ENCODE peak calls at places on chromosomes 2 and 18, in six cellular contexts. One of them, this sample, is unnamed.

GRCh38 chr2:234952270-234953115 is 676 bp downstream of the SH3BP4 start:
- DNase-seq in upper lobe of right lung: peak; percentile 69
- DNase-seq in mesendoderm: peak; percentile 48
- DNase-seq in GM12864: no peak
- DNase-seq in mammary epithelial cell: no peak
- DNase-seq in tibial artery: peak; percentile 66
- DNase-seq in this sample: no peak

GRCh38 chr2:227411990-227412350 is 24.2 kb upstream of the SCYGR1 start:
- DNase-seq in upper lobe of right lung: no peak
- DNase-seq in mesendoderm: no peak
- DNase-seq in GM12864: no peak
- DNase-seq in mammary epithelial cell: peak; percentile 73
- DNase-seq in tibial artery: no peak
- DNase-seq in this sample: no peak

GRCh38 chr2:238444242-238444641 is 17.5 kb downstream of the ASB1 start:
- DNase-seq in upper lobe of right lung: no peak
- DNase-seq in mesendoderm: no peak
- DNase-seq in GM12864: no peak
- DNase-seq in mammary epithelial cell: no peak
- DNase-seq in tibial artery: no peak
- DNase-seq in this sample: no peak

GRCh38 chr2:45822272-45822630 is 170.8 kb downstream of the PRKCE start:
- DNase-seq in upper lobe of right lung: no peak
- DNase-seq in mesendoderm: no peak
- DNase-seq in GM12864: no peak
- DNase-seq in mammary epithelial cell: no peak
- DNase-seq in tibial artery: no peak
- DNase-seq in this sample: no peak

GRCh38 chr2:71064110-71064611 is 4.3 kb upstream of the NAGK start:
- DNase-seq in upper lobe of right lung: no peak
- DNase-seq in mesendoderm: no peak
- DNase-seq in GM12864: no peak
- DNase-seq in mammary epithelial cell: peak; percentile 72
- DNase-seq in tibial artery: no peak
- DNase-seq in this sample: peak; percentile 19

GRCh38 chr2:238911376-238912227 is 63.7 kb downstream of the TWIST2 start:
- DNase-seq in upper lobe of right lung: peak; percentile 18
- DNase-seq in mesendoderm: no peak
- DNase-seq in GM12864: no peak
- DNase-seq in mammary epithelial cell: no peak
- DNase-seq in tibial artery: peak; percentile 39
- DNase-seq in this sample: no peak

GRCh38 chr18:43830905-43831304 is 553.6 kb upstream of the SYT4 start:
- DNase-seq in upper lobe of right lung: no peak
- DNase-seq in mesendoderm: peak; percentile 62
- DNase-seq in GM12864: no peak
- DNase-seq in mammary epithelial cell: no peak
- DNase-seq in tibial artery: no peak
- DNase-seq in this sample: no peak

GRCh38 chr2:15177103-15177502 is 384.0 kb downstream of the NBAS start:
- DNase-seq in upper lobe of right lung: no peak
- DNase-seq in mesendoderm: no peak
- DNase-seq in GM12864: peak; percentile 72
- DNase-seq in mammary epithelial cell: peak; percentile 85
- DNase-seq in tibial artery: no peak
- DNase-seq in this sample: peak; percentile 93

GRCh38 chr18:70194227-70194890 is 11.1 kb downstream of the RTTN start:
- DNase-seq in upper lobe of right lung: no peak
- DNase-seq in mesendoderm: no peak
- DNase-seq in GM12864: peak; percentile 69
- DNase-seq in mammary epithelial cell: no peak
- DNase-seq in tibial artery: no peak
- DNase-seq in this sample: peak; percentile 86

GRCh38 chr2:46547223-46548102 is 68.1 kb downstream of the TMEM247 start:
- DNase-seq in upper lobe of right lung: no peak
- DNase-seq in mesendoderm: no peak
- DNase-seq in GM12864: no peak
- DNase-seq in mammary epithelial cell: no peak
- DNase-seq in tibial artery: peak; percentile 78
- DNase-seq in this sample: no peak

GRCh38 chr2:189638305-189639002 is 22.8 kb upstream of the ASNSD1 start:
- DNase-seq in upper lobe of right lung: no peak
- DNase-seq in mesendoderm: no peak
- DNase-seq in GM12864: no peak
- DNase-seq in mammary epithelial cell: no peak
- DNase-seq in tibial artery: no peak
- DNase-seq in this sample: no peak

GRCh38 chr2:196291873-196292800 is 120.8 kb upstream of the STK17B start:
- DNase-seq in upper lobe of right lung: no peak
- DNase-seq in mesendoderm: peak; percentile 53
- DNase-seq in GM12864: no peak
- DNase-seq in mammary epithelial cell: peak; percentile 97
- DNase-seq in tibial artery: no peak
- DNase-seq in this sample: peak; percentile 58

GRCh38 chr2:196295005-196295404 is 123.6 kb upstream of the STK17B start:
- DNase-seq in upper lobe of right lung: no peak
- DNase-seq in mesendoderm: no peak
- DNase-seq in GM12864: no peak
- DNase-seq in mammary epithelial cell: no peak
- DNase-seq in tibial artery: no peak
- DNase-seq in this sample: peak; percentile 50

GRCh38 chr2:196291418-196291817 is 120.0 kb upstream of the STK17B start:
- DNase-seq in upper lobe of right lung: no peak
- DNase-seq in mesendoderm: no peak
- DNase-seq in GM12864: no peak
- DNase-seq in mammary epithelial cell: no peak
- DNase-seq in tibial artery: no peak
- DNase-seq in this sample: no peak

GRCh38 chr2:196293751-196294486 is 122.5 kb upstream of the STK17B start:
- DNase-seq in upper lobe of right lung: no peak
- DNase-seq in mesendoderm: no peak
- DNase-seq in GM12864: no peak
- DNase-seq in mammary epithelial cell: peak; percentile 89
- DNase-seq in tibial artery: no peak
- DNase-seq in this sample: no peak

DNA sequence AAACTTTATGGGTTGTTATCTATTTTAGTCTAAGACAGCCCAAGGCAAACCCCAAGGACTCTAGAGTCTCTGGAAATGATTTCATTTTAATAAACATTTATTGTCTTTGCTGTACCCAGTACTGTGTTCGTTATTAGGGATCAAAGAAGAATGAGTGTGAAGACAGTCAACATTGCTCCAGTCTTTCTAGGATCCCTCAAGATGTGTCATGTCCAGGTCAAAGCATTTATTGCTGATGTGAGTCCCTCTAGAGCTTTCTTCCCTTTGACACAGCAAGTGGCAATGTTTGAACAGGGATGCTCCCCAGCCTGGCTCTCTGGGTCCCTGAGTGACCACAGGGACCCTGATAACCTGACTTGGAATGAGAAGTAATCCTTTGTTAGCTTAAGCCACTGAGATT is 123.1 kb upstream of the STK17B start:
- DNase-seq in upper lobe of right lung: no peak
- DNase-seq in mesendoderm: no peak
- DNase-seq in GM12864: no peak
- DNase-seq in mammary epithelial cell: peak; percentile 36
- DNase-seq in tibial artery: no peak
- DNase-seq in this sample: no peak
- H3K4me3 ChIP-seq in upper lobe of right lung: no peak overlapping the region
- H3K4me3 ChIP-seq in mesendoderm: no peak overlapping the region
- H3K4me3 ChIP-seq in GM12864: no peak overlapping the region
- H3K4me3 ChIP-seq in mammary epithelial cell: no peak overlapping the region
- H3K4me3 ChIP-seq in tibial artery: no peak overlapping the region
- H3K4me3 ChIP-seq in this sample: no peak overlapping the region

GRCh38 chr2:216499641-216500218 is 1.1 kb downstream of the RPL37A start:
- DNase-seq in upper lobe of right lung: no peak
- DNase-seq in mesendoderm: no peak
- DNase-seq in GM12864: no peak
- DNase-seq in mammary epithelial cell: no peak
- DNase-seq in tibial artery: no peak
- DNase-seq in this sample: peak; percentile 42
- H3K4me3 ChIP-seq in upper lobe of right lung: peak overlapping the region; percentile 83
- H3K4me3 ChIP-seq in mesendoderm: peak overlapping the region; percentile 94
- H3K4me3 ChIP-seq in GM12864: peak overlapping the region; percentile 68
- H3K4me3 ChIP-seq in mammary epithelial cell: peak overlapping the region; percentile 96
- H3K4me3 ChIP-seq in tibial artery: peak overlapping the region; percentile 71
- H3K4me3 ChIP-seq in this sample: peak overlapping the region; percentile 97

GRCh38 chr2:186594001-186594722 is 4.3 kb downstream of the ITGAV start:
- DNase-seq in upper lobe of right lung: no peak
- DNase-seq in mesendoderm: no peak
- DNase-seq in GM12864: no peak
- DNase-seq in mammary epithelial cell: no peak
- DNase-seq in tibial artery: no peak
- DNase-seq in this sample: no peak

GRCh38 chr2:186595219-186595618 is 5.4 kb downstream of the ITGAV start:
- DNase-seq in upper lobe of right lung: no peak
- DNase-seq in mesendoderm: peak; percentile 44
- DNase-seq in GM12864: no peak
- DNase-seq in mammary epithelial cell: no peak
- DNase-seq in tibial artery: no peak
- DNase-seq in this sample: no peak

GRCh38 chr2:186589733-186590537 is at the start of gene ITGAV:
- DNase-seq in upper lobe of right lung: peak; percentile 98
- DNase-seq in mesendoderm: peak; percentile 98
- DNase-seq in GM12864: peak; percentile 75
- DNase-seq in mammary epithelial cell: peak; percentile 94
- DNase-seq in tibial artery: peak; percentile 96
- DNase-seq in this sample: peak; percentile 95

GRCh38 chr2:186590538-186591441 is 934 bp downstream of the ITGAV start:
- DNase-seq in upper lobe of right lung: no peak
- DNase-seq in mesendoderm: peak; percentile 69
- DNase-seq in GM12864: no peak
- DNase-seq in mammary epithelial cell: peak; percentile 74
- DNase-seq in tibial artery: no peak
- DNase-seq in this sample: peak; percentile 44

GRCh38 chr2:186592137-186592875 is 2.5 kb downstream of the ITGAV start:
- DNase-seq in upper lobe of right lung: no peak
- DNase-seq in mesendoderm: peak; percentile 37
- DNase-seq in GM12864: no peak
- DNase-seq in mammary epithelial cell: no peak
- DNase-seq in tibial artery: no peak
- DNase-seq in this sample: no peak
- H3K4me3 ChIP-seq in upper lobe of right lung: peak overlapping the region; percentile 73
- H3K4me3 ChIP-seq in mesendoderm: no peak overlapping the region
- H3K4me3 ChIP-seq in GM12864: no peak overlapping the region
- H3K4me3 ChIP-seq in mammary epithelial cell: peak overlapping the region; percentile 89
- H3K4me3 ChIP-seq in tibial artery: peak overlapping the region; percentile 81
- H3K4me3 ChIP-seq in this sample: no peak overlapping the region

GRCh38 chr2:157839822-157840221 is 36.3 kb downstream of the ACVR1 start:
- DNase-seq in upper lobe of right lung: no peak
- DNase-seq in mesendoderm: peak; percentile 62
- DNase-seq in GM12864: no peak
- DNase-seq in mammary epithelial cell: no peak
- DNase-seq in tibial artery: no peak
- DNase-seq in this sample: no peak

GRCh38 chr2:157836531-157836930 is 39.6 kb downstream of the ACVR1 start:
- DNase-seq in upper lobe of right lung: no peak
- DNase-seq in mesendoderm: no peak
- DNase-seq in GM12864: no peak
- DNase-seq in mammary epithelial cell: no peak
- DNase-seq in tibial artery: no peak
- DNase-seq in this sample: no peak

GRCh38 chr2:157839162-157839801 is 36.8 kb downstream of the ACVR1 start:
- DNase-seq in upper lobe of right lung: no peak
- DNase-seq in mesendoderm: peak; percentile 98
- DNase-seq in GM12864: no peak
- DNase-seq in mammary epithelial cell: no peak
- DNase-seq in tibial artery: no peak
- DNase-seq in this sample: no peak

GRCh38 chr2:157838442-157839161 is 37.5 kb downstream of the ACVR1 start:
- DNase-seq in upper lobe of right lung: no peak
- DNase-seq in mesendoderm: peak; percentile 87
- DNase-seq in GM12864: no peak
- DNase-seq in mammary epithelial cell: peak; percentile 79
- DNase-seq in tibial artery: no peak
- DNase-seq in this sample: no peak

GRCh38 chr2:157837851-157838441 is 38.2 kb downstream of the ACVR1 start:
- DNase-seq in upper lobe of right lung: no peak
- DNase-seq in mesendoderm: no peak
- DNase-seq in GM12864: no peak
- DNase-seq in mammary epithelial cell: peak; percentile 11
- DNase-seq in tibial artery: no peak
- DNase-seq in this sample: no peak
- H3K4me3 ChIP-seq in upper lobe of right lung: peak overlapping the region; percentile 38
- H3K4me3 ChIP-seq in mesendoderm: no peak overlapping the region
- H3K4me3 ChIP-seq in GM12864: no peak overlapping the region
- H3K4me3 ChIP-seq in mammary epithelial cell: no peak overlapping the region
- H3K4me3 ChIP-seq in tibial artery: peak overlapping the region; percentile 30
- H3K4me3 ChIP-seq in this sample: no peak overlapping the region

GRCh38 chr2:166376488-166376828 is 714 bp upstream of the SCN9A start:
- DNase-seq in upper lobe of right lung: no peak
- DNase-seq in mesendoderm: no peak
- DNase-seq in GM12864: no peak
- DNase-seq in mammary epithelial cell: no peak
- DNase-seq in tibial artery: no peak
- DNase-seq in this sample: no peak

GRCh38 chr2:166375736-166376487 is at the start of gene SCN9A:
- DNase-seq in upper lobe of right lung: peak; percentile 93
- DNase-seq in mesendoderm: peak; percentile 89
- DNase-seq in GM12864: no peak
- DNase-seq in mammary epithelial cell: peak; percentile 56
- DNase-seq in tibial artery: peak; percentile 79
- DNase-seq in this sample: peak; percentile 12

GRCh38 chr2:166373951-166374350 is 1.8 kb downstream of the SCN9A start:
- DNase-seq in upper lobe of right lung: no peak
- DNase-seq in mesendoderm: peak; percentile 27
- DNase-seq in GM12864: no peak
- DNase-seq in mammary epithelial cell: peak; percentile 81
- DNase-seq in tibial artery: no peak
- DNase-seq in this sample: no peak

GRCh38 chr2:166376873-166377272 is 1.1 kb upstream of the SCN9A start:
- DNase-seq in upper lobe of right lung: no peak
- DNase-seq in mesendoderm: no peak
- DNase-seq in GM12864: no peak
- DNase-seq in mammary epithelial cell: no peak
- DNase-seq in tibial artery: no peak
- DNase-seq in this sample: no peak

GRCh38 chr2:166375205-166375735 is 474 bp downstream of the SCN9A start:
- DNase-seq in upper lobe of right lung: no peak
- DNase-seq in mesendoderm: no peak
- DNase-seq in GM12864: no peak
- DNase-seq in mammary epithelial cell: no peak
- DNase-seq in tibial artery: no peak
- DNase-seq in this sample: peak; percentile 5
- H3K4me3 ChIP-seq in upper lobe of right lung: peak overlapping the region; percentile 57
- H3K4me3 ChIP-seq in mesendoderm: peak overlapping the region; percentile 28
- H3K4me3 ChIP-seq in GM12864: no peak overlapping the region
- H3K4me3 ChIP-seq in mammary epithelial cell: peak overlapping the region; percentile 58
- H3K4me3 ChIP-seq in tibial artery: peak overlapping the region; percentile 65
- H3K4me3 ChIP-seq in this sample: no peak overlapping the region

GRCh38 chr18:58965930-58966662 is 101.4 kb downstream of the ZNF532 start:
- DNase-seq in upper lobe of right lung: no peak
- DNase-seq in mesendoderm: peak; percentile 37
- DNase-seq in GM12864: no peak
- DNase-seq in mammary epithelial cell: no peak
- DNase-seq in tibial artery: no peak
- DNase-seq in this sample: peak; percentile 58
- H3K4me3 ChIP-seq in upper lobe of right lung: no peak overlapping the region
- H3K4me3 ChIP-seq in mesendoderm: no peak overlapping the region
- H3K4me3 ChIP-seq in GM12864: peak overlapping the region; percentile 36
- H3K4me3 ChIP-seq in mammary epithelial cell: no peak overlapping the region
- H3K4me3 ChIP-seq in tibial artery: no peak overlapping the region
- H3K4me3 ChIP-seq in this sample: peak overlapping the region; percentile 49